ENCODE peak calls at places on chromosomes 3 and 15, in four cellular contexts. E is HS-5, M is T-helper 9 cell, X is DMS 273 treated with DMSO at 0.1 percent for 48 hours. C is an unnamed sample.

GRCh38 chr15:60017538-60018199 is 13.6 kb downstream of the FOXB1 start:
- DNase-seq in E (peak), M (no peak), X (no peak), C (no peak)

GRCh38 chr3:76768912-76769311 is 271.0 kb upstream of the ROBO2 start:
- DNase-seq in E (no peak), M (no peak), X (no peak), C (no peak)

GRCh38 chr3:16883057-16883725 is 1.6 kb upstream of the PLCL2 start:
- DNase-seq in E (no peak), M (no peak), X (no peak), C (no peak)

GRCh38 chr3:133440652-133441051 is 40.8 kb downstream of the BFSP2 start:
- DNase-seq in E (no peak), M (no peak), X (no peak), C (no peak)

GRCh38 chr15:31732695-31733094 is 297.6 kb upstream of the CHRNA7 start:
- DNase-seq in E (no peak), M (no peak), X (no peak), C (no peak)

GRCh38 chr3:189393598-189393997 is 221.8 kb downstream of the TPRG1 start:
- DNase-seq in E (no peak), M (no peak), X (no peak), C (peak)

GRCh38 chr3:195403244-195403643 is 39.6 kb downstream of the ACAP2 start:
- DNase-seq in E (no peak), M (no peak), X (no peak), C (no peak)

GRCh38 chr3:32882603-32883025 is 64.8 kb downstream of the TRIM71 start:
- DNase-seq in E (no peak), M (no peak), X (no peak), C (no peak)

GRCh38 chr3:4734454-4734853 is 241.3 kb downstream of the ITPR1 start:
- DNase-seq in E (no peak), M (no peak), X (no peak), C (no peak)

GRCh38 chr3:171417813-171418212 is 42.4 kb downstream of the TNIK start:
- DNase-seq in E (peak), M (no peak), X (no peak), C (no peak)

GRCh38 chr15:36428102-36428845 is 151.2 kb upstream of the CDIN1 start:
- DNase-seq in E (peak), M (no peak), X (no peak), C (no peak)

GRCh38 chr15:73741401-73741836 is 11.7 kb downstream of the INSYN1 start:
- DNase-seq in E (no peak), M (no peak), X (no peak), C (no peak)

C was measured in WERI-Rb-1.